ENCODE peak calls at places on chromosomes 3 and 15, in ten cellular contexts. One of them, this sample, is unnamed.

GRCh38 chr15:56760186-56760585 is 26.9 kb upstream of the ZNF280D start:
- DNase-seq in bronchial epithelial cell: no peak
- DNase-seq in fibroblast of pulmonary artery: peak
- DNase-seq in caudate nucleus: no peak
- DNase-seq in NCI-H2029: no peak
- DNase-seq in activated CD4-positive, alpha-beta T cell treated with anti-CD3 and anti-CD28 coated beads, Interleukin-2, amount 50 U/mL, for 1 hour: no peak
- DNase-seq in stomach: no peak
- DNase-seq in NCI-H2227 treated with DMSO at 0.1 percent for 48 hours: no peak
- DNase-seq in stimulated activated naive CD8-positive, alpha-beta T cell treated with anti-CD3 and anti-CD28 coated beads, Interleukin-15, amount 100 ng/mL, for 72 hours: no peak
- DNase-seq in Daoy: peak
- DNase-seq in this sample: no peak

GRCh38 chr3:146184616-146185015 is 23.6 kb upstream of the PLOD2 start:
- DNase-seq in bronchial epithelial cell: peak
- DNase-seq in fibroblast of pulmonary artery: peak
- DNase-seq in caudate nucleus: no peak
- DNase-seq in NCI-H2029: no peak
- DNase-seq in activated CD4-positive, alpha-beta T cell treated with anti-CD3 and anti-CD28 coated beads, Interleukin-2, amount 50 U/mL, for 1 hour: no peak
- DNase-seq in stomach: peak
- DNase-seq in NCI-H2227 treated with DMSO at 0.1 percent for 48 hours: no peak
- DNase-seq in stimulated activated naive CD8-positive, alpha-beta T cell treated with anti-CD3 and anti-CD28 coated beads, Interleukin-15, amount 100 ng/mL, for 72 hours: no peak
- DNase-seq in Daoy: peak
- DNase-seq in this sample: no peak

GRCh38 chr15:65910341-65910740 is 41.0 kb downstream of the RAB11A start:
- DNase-seq in bronchial epithelial cell: no peak
- DNase-seq in fibroblast of pulmonary artery: no peak
- DNase-seq in caudate nucleus: no peak
- DNase-seq in NCI-H2029: no peak
- DNase-seq in activated CD4-positive, alpha-beta T cell treated with anti-CD3 and anti-CD28 coated beads, Interleukin-2, amount 50 U/mL, for 1 hour: no peak
- DNase-seq in stomach: no peak
- DNase-seq in NCI-H2227 treated with DMSO at 0.1 percent for 48 hours: no peak
- DNase-seq in stimulated activated naive CD8-positive, alpha-beta T cell treated with anti-CD3 and anti-CD28 coated beads, Interleukin-15, amount 100 ng/mL, for 72 hours: no peak
- DNase-seq in Daoy: no peak
- DNase-seq in this sample: no peak

GRCh38 chr3:64340636-64341240 is 115.5 kb upstream of the PRICKLE2 start:
- DNase-seq in bronchial epithelial cell: peak
- DNase-seq in fibroblast of pulmonary artery: peak
- DNase-seq in caudate nucleus: no peak
- DNase-seq in NCI-H2029: no peak
- DNase-seq in activated CD4-positive, alpha-beta T cell treated with anti-CD3 and anti-CD28 coated beads, Interleukin-2, amount 50 U/mL, for 1 hour: no peak
- DNase-seq in stomach: no peak
- DNase-seq in NCI-H2227 treated with DMSO at 0.1 percent for 48 hours: peak
- DNase-seq in stimulated activated naive CD8-positive, alpha-beta T cell treated with anti-CD3 and anti-CD28 coated beads, Interleukin-15, amount 100 ng/mL, for 72 hours: no peak
- DNase-seq in Daoy: peak
- DNase-seq in this sample: no peak

GRCh38 chr3:25885544-25885943 is 95.7 kb downstream of the OXSM start:
- DNase-seq in bronchial epithelial cell: peak
- DNase-seq in fibroblast of pulmonary artery: no peak
- DNase-seq in caudate nucleus: no peak
- DNase-seq in NCI-H2029: no peak
- DNase-seq in activated CD4-positive, alpha-beta T cell treated with anti-CD3 and anti-CD28 coated beads, Interleukin-2, amount 50 U/mL, for 1 hour: no peak
- DNase-seq in stomach: no peak
- DNase-seq in NCI-H2227 treated with DMSO at 0.1 percent for 48 hours: no peak
- DNase-seq in stimulated activated naive CD8-positive, alpha-beta T cell treated with anti-CD3 and anti-CD28 coated beads, Interleukin-15, amount 100 ng/mL, for 72 hours: no peak
- DNase-seq in Daoy: peak
- DNase-seq in this sample: no peak

GRCh38 chr15:39629376-39629775 is 48.5 kb downstream of the THBS1 start:
- DNase-seq in bronchial epithelial cell: peak
- DNase-seq in fibroblast of pulmonary artery: peak
- DNase-seq in caudate nucleus: no peak
- DNase-seq in NCI-H2029: no peak
- DNase-seq in activated CD4-positive, alpha-beta T cell treated with anti-CD3 and anti-CD28 coated beads, Interleukin-2, amount 50 U/mL, for 1 hour: peak
- DNase-seq in stomach: no peak
- DNase-seq in NCI-H2227 treated with DMSO at 0.1 percent for 48 hours: no peak
- DNase-seq in stimulated activated naive CD8-positive, alpha-beta T cell treated with anti-CD3 and anti-CD28 coated beads, Interleukin-15, amount 100 ng/mL, for 72 hours: peak
- DNase-seq in Daoy: peak
- DNase-seq in this sample: no peak

GRCh38 chr3:170421147-170421641 is 2.5 kb downstream of the CLDN11 start:
- DNase-seq in bronchial epithelial cell: no peak
- DNase-seq in fibroblast of pulmonary artery: peak
- DNase-seq in caudate nucleus: peak
- DNase-seq in NCI-H2029: no peak
- DNase-seq in activated CD4-positive, alpha-beta T cell treated with anti-CD3 and anti-CD28 coated beads, Interleukin-2, amount 50 U/mL, for 1 hour: no peak
- DNase-seq in stomach: no peak
- DNase-seq in NCI-H2227 treated with DMSO at 0.1 percent for 48 hours: no peak
- DNase-seq in stimulated activated naive CD8-positive, alpha-beta T cell treated with anti-CD3 and anti-CD28 coated beads, Interleukin-15, amount 100 ng/mL, for 72 hours: no peak
- DNase-seq in Daoy: no peak
- DNase-seq in this sample: no peak

GRCh38 chr3:52444860-52445793 is at the start of gene SEMA3G:
- DNase-seq in bronchial epithelial cell: peak
- DNase-seq in fibroblast of pulmonary artery: peak
- DNase-seq in caudate nucleus: no peak
- DNase-seq in NCI-H2029: peak
- DNase-seq in activated CD4-positive, alpha-beta T cell treated with anti-CD3 and anti-CD28 coated beads, Interleukin-2, amount 50 U/mL, for 1 hour: peak
- DNase-seq in stomach: peak
- DNase-seq in NCI-H2227 treated with DMSO at 0.1 percent for 48 hours: no peak
- DNase-seq in stimulated activated naive CD8-positive, alpha-beta T cell treated with anti-CD3 and anti-CD28 coated beads, Interleukin-15, amount 100 ng/mL, for 72 hours: peak
- DNase-seq in Daoy: peak
- DNase-seq in this sample: peak

GRCh38 chr3:134381836-134382442 is 7.7 kb upstream of the AMOTL2 start:
- DNase-seq in bronchial epithelial cell: peak
- DNase-seq in fibroblast of pulmonary artery: no peak
- DNase-seq in caudate nucleus: no peak
- DNase-seq in NCI-H2029: peak
- DNase-seq in activated CD4-positive, alpha-beta T cell treated with anti-CD3 and anti-CD28 coated beads, Interleukin-2, amount 50 U/mL, for 1 hour: no peak
- DNase-seq in stomach: peak
- DNase-seq in NCI-H2227 treated with DMSO at 0.1 percent for 48 hours: no peak
- DNase-seq in stimulated activated naive CD8-positive, alpha-beta T cell treated with anti-CD3 and anti-CD28 coated beads, Interleukin-15, amount 100 ng/mL, for 72 hours: no peak
- DNase-seq in Daoy: no peak
- DNase-seq in this sample: no peak

GRCh38 chr3:13545952-13546454 is 2.9 kb upstream of the FBLN2 start:
- DNase-seq in bronchial epithelial cell: no peak
- DNase-seq in fibroblast of pulmonary artery: no peak
- DNase-seq in caudate nucleus: no peak
- DNase-seq in NCI-H2029: no peak
- DNase-seq in activated CD4-positive, alpha-beta T cell treated with anti-CD3 and anti-CD28 coated beads, Interleukin-2, amount 50 U/mL, for 1 hour: no peak
- DNase-seq in stomach: no peak
- DNase-seq in NCI-H2227 treated with DMSO at 0.1 percent for 48 hours: no peak
- DNase-seq in stimulated activated naive CD8-positive, alpha-beta T cell treated with anti-CD3 and anti-CD28 coated beads, Interleukin-15, amount 100 ng/mL, for 72 hours: no peak
- DNase-seq in Daoy: no peak
- DNase-seq in this sample: no peak

GRCh38 chr15:88638626-88639372 is at the start of gene ISG20:
- DNase-seq in bronchial epithelial cell: peak
- DNase-seq in fibroblast of pulmonary artery: peak
- DNase-seq in caudate nucleus: peak
- DNase-seq in NCI-H2029: peak
- DNase-seq in activated CD4-positive, alpha-beta T cell treated with anti-CD3 and anti-CD28 coated beads, Interleukin-2, amount 50 U/mL, for 1 hour: peak
- DNase-seq in stomach: peak
- DNase-seq in NCI-H2227 treated with DMSO at 0.1 percent for 48 hours: peak
- DNase-seq in stimulated activated naive CD8-positive, alpha-beta T cell treated with anti-CD3 and anti-CD28 coated beads, Interleukin-15, amount 100 ng/mL, for 72 hours: peak
- DNase-seq in Daoy: peak
- DNase-seq in this sample: peak

GRCh38 chr3:195543642-195544536 is 764 bp upstream of the PPP1R2 start:
- DNase-seq in bronchial epithelial cell: no peak
- DNase-seq in fibroblast of pulmonary artery: no peak
- DNase-seq in caudate nucleus: no peak
- DNase-seq in NCI-H2029: no peak
- DNase-seq in activated CD4-positive, alpha-beta T cell treated with anti-CD3 and anti-CD28 coated beads, Interleukin-2, amount 50 U/mL, for 1 hour: no peak
- DNase-seq in stomach: no peak
- DNase-seq in NCI-H2227 treated with DMSO at 0.1 percent for 48 hours: peak
- DNase-seq in stimulated activated naive CD8-positive, alpha-beta T cell treated with anti-CD3 and anti-CD28 coated beads, Interleukin-15, amount 100 ng/mL, for 72 hours: peak
- DNase-seq in Daoy: no peak
- DNase-seq in this sample: peak

GRCh38 chr15:64013179-64014043 is 32.9 kb downstream of the DAPK2 start:
- DNase-seq in bronchial epithelial cell: peak
- DNase-seq in fibroblast of pulmonary artery: no peak
- DNase-seq in caudate nucleus: no peak
- DNase-seq in NCI-H2029: no peak
- DNase-seq in activated CD4-positive, alpha-beta T cell treated with anti-CD3 and anti-CD28 coated beads, Interleukin-2, amount 50 U/mL, for 1 hour: no peak
- DNase-seq in stomach: peak
- DNase-seq in NCI-H2227 treated with DMSO at 0.1 percent for 48 hours: no peak
- DNase-seq in stimulated activated naive CD8-positive, alpha-beta T cell treated with anti-CD3 and anti-CD28 coated beads, Interleukin-15, amount 100 ng/mL, for 72 hours: no peak
- DNase-seq in Daoy: peak
- DNase-seq in this sample: no peak

GRCh38 chr15:38895326-38896282 is 331.0 kb upstream of the RASGRP1 start:
- DNase-seq in bronchial epithelial cell: peak
- DNase-seq in fibroblast of pulmonary artery: peak
- DNase-seq in caudate nucleus: no peak
- DNase-seq in NCI-H2029: no peak
- DNase-seq in activated CD4-positive, alpha-beta T cell treated with anti-CD3 and anti-CD28 coated beads, Interleukin-2, amount 50 U/mL, for 1 hour: no peak
- DNase-seq in stomach: no peak
- DNase-seq in NCI-H2227 treated with DMSO at 0.1 percent for 48 hours: no peak
- DNase-seq in stimulated activated naive CD8-positive, alpha-beta T cell treated with anti-CD3 and anti-CD28 coated beads, Interleukin-15, amount 100 ng/mL, for 72 hours: no peak
- DNase-seq in Daoy: peak
- DNase-seq in this sample: no peak

GRCh38 chr3:105598047-105598796 is 231.5 kb downstream of the ALCAM start:
- DNase-seq in bronchial epithelial cell: peak
- DNase-seq in fibroblast of pulmonary artery: peak
- DNase-seq in caudate nucleus: no peak
- DNase-seq in NCI-H2029: no peak
- DNase-seq in activated CD4-positive, alpha-beta T cell treated with anti-CD3 and anti-CD28 coated beads, Interleukin-2, amount 50 U/mL, for 1 hour: no peak
- DNase-seq in stomach: no peak
- DNase-seq in NCI-H2227 treated with DMSO at 0.1 percent for 48 hours: no peak
- DNase-seq in stimulated activated naive CD8-positive, alpha-beta T cell treated with anti-CD3 and anti-CD28 coated beads, Interleukin-15, amount 100 ng/mL, for 72 hours: no peak
- DNase-seq in Daoy: peak
- DNase-seq in this sample: no peak